ENCODE peak calls at places on chromosomes 5 and 9, in six cellular contexts. G is adrenal gland, H is right lobe of liver, W is sigmoid colon, O is heart left ventricle, X is Peyer's patch. D is an unnamed sample.

GRCh38 chr9:136204838-136205706 is at the start of gene LHX3:
- DNase-seq in G (peak; percentile 40), W (no peak), O (no peak), X (no peak), H (no peak), D (no peak)

GRCh38 chr9:71783120-71783523 is 14.8 kb upstream of the CEMIP2 start:
- DNase-seq in W (no peak), G (peak; percentile 18), X (peak; percentile 93), O (peak; percentile 73), H (no peak), D (peak; percentile 69)

GRCh38 chr5:40551706-40552557 is 127.8 kb upstream of the PTGER4 start:
- DNase-seq in O (no peak), G (no peak), X (no peak), W (no peak), H (no peak), D (no peak)

GRCh38 chr5:14547660-14548059 is 33.9 kb upstream of the OTULINL start:
- DNase-seq in G (no peak), O (no peak), X (no peak), W (no peak), H (no peak), D (no peak)

GRCh38 chr9:133371261-133371711 is 4.6 kb downstream of the SURF4 start:
- DNase-seq in G (no peak), O (no peak), W (no peak), X (peak; percentile 59), H (no peak), D (no peak)

GRCh38 chr5:130109152-130109551 is 204.9 kb downstream of the CHSY3 start:
- DNase-seq in H (no peak), G (no peak), W (no peak), X (no peak), O (no peak), D (no peak)

GRCh38 chr5:118580959-118581358 is 407.4 kb downstream of the DTWD2 start:
- DNase-seq in H (no peak), O (no peak), X (no peak), G (no peak), W (no peak), D (no peak)

GRCh38 chr5:172940242-172941066 is 18.8 kb upstream of the RPL26L1 start:
- DNase-seq in X (no peak), W (no peak), O (no peak), G (no peak), H (no peak), D (no peak)

GRCh38 chr9:121568101-121568460 is 68.4 kb upstream of the GGTA1 start:
- DNase-seq in H (no peak), X (no peak), W (no peak), O (peak; percentile 64), G (peak; percentile 56), D (no peak)

GRCh38 chr9:112338561-112338960 is 5.1 kb upstream of the PTBP3 start:
- DNase-seq in O (no peak), X (peak; percentile 60), G (peak; percentile 33), H (no peak), W (no peak), D (peak; percentile 24)

DNA sequence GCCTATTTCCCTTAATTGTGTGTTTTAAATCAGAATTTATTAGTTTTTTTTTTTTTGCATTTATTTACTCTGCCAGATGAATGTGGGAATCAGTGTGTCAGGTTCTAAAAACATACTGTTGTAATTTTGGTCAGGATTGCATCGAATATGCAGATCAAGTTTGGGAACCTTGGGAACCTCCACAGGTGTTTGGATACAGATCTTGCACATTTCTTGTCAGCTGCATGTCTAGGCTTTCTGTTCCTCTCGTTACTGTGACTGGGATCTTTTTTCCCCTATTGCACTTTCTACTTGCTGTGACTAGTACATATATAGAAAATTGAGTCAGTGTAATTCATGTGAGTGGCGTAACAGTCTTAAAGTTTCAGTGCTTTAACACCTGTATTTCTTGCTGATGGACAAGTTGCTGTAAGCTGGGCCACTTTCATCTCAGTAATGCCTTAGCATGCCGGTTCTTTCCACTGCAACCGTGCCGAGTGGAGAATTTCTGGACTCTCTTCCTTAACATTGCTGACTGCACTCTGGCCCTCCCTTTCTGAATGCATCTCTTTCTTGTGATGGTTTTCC is 112.5 kb downstream of the TENT4A start:
- DNase-seq in O (no peak), W (no peak), H (no peak), G (no peak), X (no peak), D (no peak)
- TF ChIP-seq CTCF in O (no peak), W (no peak), H (no peak), G (no peak), X (no peak), D (no peak)

GRCh38 chr5:143806568-143806967 is 5.4 kb upstream of the HMHB1 start:
- DNase-seq in G (no peak), X (no peak), W (no peak), O (no peak), H (no peak), D (no peak)
- TF ChIP-seq POLR2A in G (no peak), X (no peak), W (no peak), O (no peak), H (no peak), D (no peak)

GRCh38 chr5:87069974-87070608 is 197.6 kb upstream of the RASA1 start:
- DNase-seq in H (no peak), G (peak; percentile 47), O (no peak), W (no peak), X (peak; percentile 66), D (peak; percentile 49)
- TF ChIP-seq CTCF in H (peak; percentile 18), G (peak; percentile 42), O (peak; percentile 52), W (no peak), X (peak; percentile 44), D (no peak)

GRCh38 chr5:88659529-88660325 is 223.3 kb downstream of the MEF2C start:
- DNase-seq in W (no peak), H (no peak), G (no peak), X (peak; percentile 46), O (peak; percentile 46), D (no peak)

GRCh38 chr5:88662801-88663360 is 220.1 kb downstream of the MEF2C start:
- DNase-seq in H (no peak), W (no peak), G (no peak), X (no peak), O (no peak), D (no peak)

GRCh38 chr5:88661870-88662207 is 221.1 kb downstream of the MEF2C start:
- DNase-seq in G (no peak), H (no peak), W (no peak), X (no peak), O (no peak), D (no peak)

GRCh38 chr5:88660326-88660946 is 222.5 kb downstream of the MEF2C start:
- DNase-seq in H (no peak), G (peak; percentile 67), O (no peak), X (no peak), W (no peak), D (no peak)

GRCh38 chr5:88660947-88661869 is 221.8 kb downstream of the MEF2C start:
- DNase-seq in H (no peak), G (peak; percentile 89), O (peak; percentile 72), W (peak; percentile 83), X (peak; percentile 53), D (peak; percentile 60)
- TF ChIP-seq POLR2A in H (no peak), G (peak; percentile 87), O (no peak), W (no peak), X (no peak), D (no peak)

DNA sequence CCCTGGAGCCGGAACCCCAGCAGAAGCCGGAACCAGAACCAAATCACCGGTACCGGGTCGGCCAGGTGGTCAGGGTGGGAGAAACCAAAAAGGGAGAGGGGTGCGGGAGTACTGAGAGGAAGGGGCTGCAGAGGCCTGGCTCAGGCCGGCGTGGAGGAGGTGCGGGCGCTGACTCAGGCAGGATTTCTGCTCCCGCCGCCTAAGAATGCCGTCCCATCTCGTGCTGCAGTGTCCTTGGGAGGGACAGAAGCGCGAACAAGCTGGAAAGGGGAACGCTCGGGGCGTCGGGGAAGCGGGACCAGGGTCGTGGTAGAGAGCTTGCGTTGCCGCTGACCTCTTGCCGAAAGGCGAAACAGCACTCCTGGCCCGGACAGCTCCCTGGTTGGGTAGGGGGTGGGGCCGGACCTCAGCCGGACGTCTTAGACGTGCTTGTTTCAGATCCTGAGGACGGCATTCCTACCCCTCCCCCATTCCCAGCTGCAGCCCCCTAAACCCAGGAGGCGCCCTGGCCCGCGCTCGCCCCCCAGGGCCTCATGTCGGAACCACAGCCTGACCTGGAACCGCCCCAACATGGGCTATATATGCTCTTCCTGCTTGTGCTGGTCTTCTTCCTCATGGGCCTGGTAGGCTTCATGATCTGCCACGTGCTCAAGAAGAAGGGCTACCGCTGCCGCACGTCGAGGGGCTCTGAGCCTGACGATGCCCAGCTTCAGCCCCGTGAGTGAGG is 1.1 kb downstream of the RELL2 start:
- DNase-seq in O (peak; percentile 82), G (peak; percentile 70), H (peak; percentile 65), X (peak; percentile 83), W (peak; percentile 80), D (peak; percentile 66)
- TF ChIP-seq CTCF in O (no peak), G (no peak), H (peak; percentile 10), X (peak; percentile 47), W (peak; percentile 14), D (no peak)

GRCh38 chr5:150412319-150413175 is at the start of gene CD74:
- DNase-seq in O (peak; percentile 89), H (peak; percentile 78), W (peak; percentile 89), X (peak; percentile 98), G (peak; percentile 95), D (peak; percentile 92)
- TF ChIP-seq POLR2A in O (peak; percentile 57), H (peak; percentile 81), W (no peak), X (peak; percentile 85), G (peak; percentile 93), D (peak; percentile 79)

DNA sequence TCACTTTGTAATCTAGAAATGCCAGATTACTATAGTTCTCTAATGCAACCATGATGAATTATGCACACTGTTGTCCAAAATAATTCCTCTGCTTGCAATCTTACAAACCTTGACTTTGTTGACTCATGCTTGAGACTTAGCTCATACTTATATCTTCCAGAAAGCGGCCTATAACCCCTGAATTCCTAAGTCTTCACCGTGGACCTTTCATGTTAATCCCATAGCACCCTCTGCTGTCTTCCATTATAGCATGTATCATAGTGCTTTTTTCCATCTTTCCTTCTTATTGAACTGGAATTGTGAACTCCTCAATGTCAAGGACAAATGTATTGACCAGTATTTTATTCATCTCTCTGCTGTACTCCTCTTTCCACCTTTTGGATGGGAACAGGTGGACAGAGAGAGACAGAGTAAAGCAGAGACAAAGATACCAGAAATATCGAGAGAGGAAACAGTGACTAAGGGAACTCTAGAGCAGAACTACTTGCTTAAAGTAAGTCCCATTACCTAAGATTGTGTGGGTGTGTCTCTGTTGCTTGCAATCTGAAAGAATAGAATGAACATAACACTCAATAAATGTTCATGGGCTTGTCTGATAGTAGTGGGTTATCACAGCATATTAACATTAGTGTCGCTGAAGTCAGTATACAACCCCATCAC is 110.0 kb downstream of the LURAP1L start:
- DNase-seq in H (no peak), O (no peak), W (no peak), X (no peak), G (peak; percentile 19), D (no peak)
- TF ChIP-seq CTCF in H (peak; percentile 69), O (peak; percentile 59), W (peak; percentile 69), X (peak; percentile 79), G (peak; percentile 65), D (peak; percentile 72)

GRCh38 chr5:180860887-180861822 is at the start of gene ZFP62:
- DNase-seq in W (peak; percentile 94), H (peak; percentile 94), O (peak; percentile 96), G (peak; percentile 91), X (peak; percentile 96), D (peak; percentile 94)
- TF ChIP-seq POLR2A in W (peak; percentile 22), H (peak; percentile 75), O (peak; percentile 63), G (peak; percentile 67), X (peak; percentile 69), D (peak; percentile 84)